ENCODE peak calls at places on chromosomes 7 and 10, in six cellular contexts. One of them, this sample, is unnamed.

GRCh38 chr7:135317676-135318326 is 84.2 kb downstream of the STRA8 start:
- DNase-seq in breast epithelium: no peak
- DNase-seq in heart left ventricle: no peak
- DNase-seq in GM23248: peak
- DNase-seq in HFF-Myc: no peak
- DNase-seq in psoas muscle: no peak
- DNase-seq in this sample: peak

GRCh38 chr7:133051066-133051465 is 30.8 kb downstream of the CHCHD3 start:
- DNase-seq in psoas muscle: no peak
- DNase-seq in heart left ventricle: peak
- DNase-seq in HFF-Myc: no peak
- DNase-seq in GM23248: peak
- DNase-seq in breast epithelium: no peak
- DNase-seq in this sample: peak

GRCh38 chr7:116588225-116588624 is 63.4 kb downstream of the CAV1 start:
- DNase-seq in breast epithelium: no peak
- DNase-seq in psoas muscle: no peak
- DNase-seq in heart left ventricle: no peak
- DNase-seq in HFF-Myc: peak
- DNase-seq in GM23248: peak
- DNase-seq in this sample: peak

GRCh38 chr10:32409741-32410140 is 36.2 kb upstream of the CCDC7 start:
- DNase-seq in breast epithelium: no peak
- DNase-seq in psoas muscle: no peak
- DNase-seq in GM23248: peak
- DNase-seq in HFF-Myc: no peak
- DNase-seq in heart left ventricle: no peak
- DNase-seq in this sample: no peak

GRCh38 chr10:81838950-81839349 is 36.0 kb upstream of the NRG3 start:
- DNase-seq in heart left ventricle: no peak
- DNase-seq in psoas muscle: no peak
- DNase-seq in breast epithelium: no peak
- DNase-seq in GM23248: no peak
- DNase-seq in HFF-Myc: no peak
- DNase-seq in this sample: no peak

GRCh38 chr10:113732966-113733365 is 18.5 kb upstream of the PLEKHS1 start:
- DNase-seq in heart left ventricle: no peak
- DNase-seq in GM23248: no peak
- DNase-seq in breast epithelium: no peak
- DNase-seq in psoas muscle: no peak
- DNase-seq in HFF-Myc: no peak
- DNase-seq in this sample: peak

GRCh38 chr10:51341216-51341615 is 266.9 kb downstream of the PRKG1 start:
- DNase-seq in HFF-Myc: no peak
- DNase-seq in heart left ventricle: no peak
- DNase-seq in psoas muscle: no peak
- DNase-seq in GM23248: peak
- DNase-seq in breast epithelium: no peak
- DNase-seq in this sample: no peak

GRCh38 chr10:62960416-62960815 is 144.2 kb upstream of the EGR2 start:
- DNase-seq in HFF-Myc: no peak
- DNase-seq in heart left ventricle: no peak
- DNase-seq in breast epithelium: no peak
- DNase-seq in GM23248: peak
- DNase-seq in psoas muscle: no peak
- DNase-seq in this sample: peak

GRCh38 chr10:22988581-22989360 is 60.9 kb downstream of the ARMC3 start:
- DNase-seq in GM23248: peak
- DNase-seq in psoas muscle: no peak
- DNase-seq in breast epithelium: peak
- DNase-seq in HFF-Myc: peak
- DNase-seq in heart left ventricle: peak
- DNase-seq in this sample: peak

GRCh38 chr7:142481548-142481947 is 223.7 kb upstream of the PRSS58 start:
- DNase-seq in heart left ventricle: no peak
- DNase-seq in breast epithelium: no peak
- DNase-seq in HFF-Myc: no peak
- DNase-seq in GM23248: peak
- DNase-seq in psoas muscle: no peak
- DNase-seq in this sample: no peak

GRCh38 chr7:99313204-99313573 is 12.5 kb upstream of the ARPC1A start:
- DNase-seq in GM23248: no peak
- DNase-seq in heart left ventricle: no peak
- DNase-seq in HFF-Myc: no peak
- DNase-seq in breast epithelium: no peak
- DNase-seq in psoas muscle: no peak
- DNase-seq in this sample: no peak
- H3K4me3 ChIP-seq in GM23248: no peak
- H3K4me3 ChIP-seq in heart left ventricle: peak
- H3K4me3 ChIP-seq in HFF-Myc: no peak
- H3K4me3 ChIP-seq in breast epithelium: no peak
- H3K4me3 ChIP-seq in psoas muscle: no peak
- H3K4me3 ChIP-seq in this sample: no peak

GRCh38 chr7:50092579-50093411 is at the start of gene ZPBP:
- DNase-seq in HFF-Myc: peak
- DNase-seq in GM23248: peak
- DNase-seq in heart left ventricle: no peak
- DNase-seq in breast epithelium: no peak
- DNase-seq in psoas muscle: peak
- DNase-seq in this sample: peak
- H3K4me3 ChIP-seq in HFF-Myc: peak
- H3K4me3 ChIP-seq in GM23248: peak
- H3K4me3 ChIP-seq in heart left ventricle: peak
- H3K4me3 ChIP-seq in breast epithelium: peak
- H3K4me3 ChIP-seq in psoas muscle: peak
- H3K4me3 ChIP-seq in this sample: no peak

GRCh38 chr10:130061760-130062159 is 48.9 kb downstream of the C10orf143 start:
- DNase-seq in HFF-Myc: no peak
- DNase-seq in heart left ventricle: no peak
- DNase-seq in GM23248: no peak
- DNase-seq in psoas muscle: no peak
- DNase-seq in breast epithelium: no peak
- DNase-seq in this sample: no peak
- H3K4me3 ChIP-seq in HFF-Myc: no peak
- H3K4me3 ChIP-seq in heart left ventricle: no peak
- H3K4me3 ChIP-seq in GM23248: no peak
- H3K4me3 ChIP-seq in psoas muscle: no peak
- H3K4me3 ChIP-seq in breast epithelium: no peak
- H3K4me3 ChIP-seq in this sample: no peak

DNA sequence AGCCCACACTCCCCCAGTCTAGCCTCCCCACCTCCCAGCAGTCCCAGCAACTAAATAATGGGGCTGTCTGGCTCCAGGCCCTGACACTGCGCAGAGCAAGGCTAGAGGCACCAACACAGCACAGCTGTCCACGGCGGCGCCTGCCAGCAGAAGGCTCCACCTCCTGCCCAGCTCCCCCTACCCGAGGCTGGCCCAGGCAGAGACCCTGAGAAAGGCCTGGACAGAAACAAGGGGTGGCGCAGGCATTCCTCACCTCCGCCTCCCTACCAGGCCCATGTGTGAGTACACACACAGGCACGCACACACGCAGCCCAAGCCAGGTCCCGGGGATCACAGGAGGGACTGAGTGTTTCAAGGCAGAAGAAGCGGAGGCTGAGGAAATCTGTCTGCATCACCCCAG is 6.0 kb downstream of the KCNH2 start:
- DNase-seq in breast epithelium: no peak
- DNase-seq in GM23248: no peak
- DNase-seq in HFF-Myc: no peak
- DNase-seq in psoas muscle: no peak
- DNase-seq in heart left ventricle: peak
- DNase-seq in this sample: no peak
- H3K4me3 ChIP-seq in breast epithelium: no peak
- H3K4me3 ChIP-seq in GM23248: no peak
- H3K4me3 ChIP-seq in HFF-Myc: no peak
- H3K4me3 ChIP-seq in psoas muscle: no peak
- H3K4me3 ChIP-seq in heart left ventricle: no peak
- H3K4me3 ChIP-seq in this sample: no peak

GRCh38 chr10:69575164-69575722 is 2.0 kb upstream of the NEUROG3 start:
- DNase-seq in HFF-Myc: no peak
- DNase-seq in breast epithelium: no peak
- DNase-seq in psoas muscle: no peak
- DNase-seq in heart left ventricle: no peak
- DNase-seq in GM23248: no peak
- DNase-seq in this sample: no peak
- H3K4me3 ChIP-seq in HFF-Myc: no peak
- H3K4me3 ChIP-seq in breast epithelium: no peak
- H3K4me3 ChIP-seq in psoas muscle: no peak
- H3K4me3 ChIP-seq in heart left ventricle: no peak
- H3K4me3 ChIP-seq in GM23248: no peak
- H3K4me3 ChIP-seq in this sample: no peak

DNA sequence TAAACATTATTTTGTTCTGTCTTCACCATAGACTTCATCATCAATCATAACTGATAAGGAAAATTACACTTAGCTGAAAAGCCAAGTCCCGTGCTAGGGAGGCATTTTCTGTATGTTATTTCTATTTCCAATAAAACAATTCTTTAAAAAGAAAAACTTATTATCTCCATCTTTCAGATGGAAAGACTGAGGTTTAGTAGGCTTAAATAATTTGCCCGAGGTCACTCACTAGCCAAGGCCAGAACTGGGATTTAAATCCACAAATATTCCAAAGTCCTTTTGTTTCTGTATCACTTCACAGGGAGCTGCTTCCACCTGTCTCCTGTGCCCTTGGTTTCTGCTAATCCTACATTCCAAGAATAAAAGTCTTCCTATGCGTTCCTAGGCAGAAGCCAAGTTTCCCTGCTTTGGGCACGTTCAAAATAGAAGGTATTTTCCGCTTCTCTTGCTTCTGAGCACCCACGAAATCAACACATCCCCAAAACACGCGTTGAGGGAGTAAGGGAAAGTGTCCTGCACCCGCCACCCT is 720 bp downstream of the CPVL start:
- DNase-seq in psoas muscle: no peak
- DNase-seq in HFF-Myc: no peak
- DNase-seq in heart left ventricle: no peak
- DNase-seq in breast epithelium: no peak
- DNase-seq in GM23248: no peak
- DNase-seq in this sample: no peak
- H3K4me3 ChIP-seq in psoas muscle: peak
- H3K4me3 ChIP-seq in HFF-Myc: no peak
- H3K4me3 ChIP-seq in heart left ventricle: peak
- H3K4me3 ChIP-seq in breast epithelium: peak
- H3K4me3 ChIP-seq in GM23248: no peak
- H3K4me3 ChIP-seq in this sample: no peak

GRCh38 chr7:15922002-15922401 is 235.5 kb upstream of the MEOX2 start:
- DNase-seq in breast epithelium: no peak
- DNase-seq in HFF-Myc: no peak
- DNase-seq in GM23248: no peak
- DNase-seq in heart left ventricle: no peak
- DNase-seq in psoas muscle: no peak
- DNase-seq in this sample: no peak

GRCh38 chr7:15920953-15921352 is 234.5 kb upstream of the MEOX2 start:
- DNase-seq in GM23248: no peak
- DNase-seq in heart left ventricle: no peak
- DNase-seq in psoas muscle: no peak
- DNase-seq in breast epithelium: no peak
- DNase-seq in HFF-Myc: no peak
- DNase-seq in this sample: no peak

GRCh38 chr7:15925608-15926007 is 239.1 kb upstream of the MEOX2 start:
- DNase-seq in breast epithelium: no peak
- DNase-seq in heart left ventricle: no peak
- DNase-seq in psoas muscle: no peak
- DNase-seq in GM23248: no peak
- DNase-seq in HFF-Myc: no peak
- DNase-seq in this sample: no peak

GRCh38 chr7:15924910-15925309 is 238.4 kb upstream of the MEOX2 start:
- DNase-seq in breast epithelium: no peak
- DNase-seq in GM23248: no peak
- DNase-seq in psoas muscle: no peak
- DNase-seq in HFF-Myc: no peak
- DNase-seq in heart left ventricle: no peak
- DNase-seq in this sample: no peak

GRCh38 chr7:15921576-15921975 is 235.1 kb upstream of the MEOX2 start:
- DNase-seq in heart left ventricle: no peak
- DNase-seq in GM23248: peak
- DNase-seq in psoas muscle: no peak
- DNase-seq in breast epithelium: no peak
- DNase-seq in HFF-Myc: peak
- DNase-seq in this sample: peak
- H3K4me3 ChIP-seq in heart left ventricle: no peak
- H3K4me3 ChIP-seq in GM23248: peak
- H3K4me3 ChIP-seq in psoas muscle: no peak
- H3K4me3 ChIP-seq in breast epithelium: no peak
- H3K4me3 ChIP-seq in HFF-Myc: no peak
- H3K4me3 ChIP-seq in this sample: no peak

GRCh38 chr7:42065942-42066341 is 171.1 kb downstream of the GLI3 start:
- DNase-seq in breast epithelium: no peak
- DNase-seq in GM23248: no peak
- DNase-seq in heart left ventricle: no peak
- DNase-seq in psoas muscle: no peak
- DNase-seq in HFF-Myc: no peak
- DNase-seq in this sample: no peak
- H3K4me3 ChIP-seq in breast epithelium: no peak
- H3K4me3 ChIP-seq in GM23248: no peak
- H3K4me3 ChIP-seq in heart left ventricle: no peak
- H3K4me3 ChIP-seq in psoas muscle: no peak
- H3K4me3 ChIP-seq in HFF-Myc: no peak
- H3K4me3 ChIP-seq in this sample: no peak

GRCh38 chr7:41696323-41696916 is 6.5 kb downstream of the INHBA start:
- DNase-seq in GM23248: peak
- DNase-seq in psoas muscle: peak
- DNase-seq in breast epithelium: no peak
- DNase-seq in heart left ventricle: peak
- DNase-seq in HFF-Myc: peak
- DNase-seq in this sample: peak
- H3K4me3 ChIP-seq in GM23248: peak
- H3K4me3 ChIP-seq in psoas muscle: peak
- H3K4me3 ChIP-seq in breast epithelium: peak
- H3K4me3 ChIP-seq in heart left ventricle: peak
- H3K4me3 ChIP-seq in HFF-Myc: peak
- H3K4me3 ChIP-seq in this sample: peak

This sample was measured in fibroblast of mammary gland.